ENCODE peak calls at places on chromosome 19, in four cellular contexts. Q, Z, I and Y are unnamed samples.

GRCh38 chr19:6047741-6048231 is 62.5 kb downstream of the RFX2 start:
- DNase-seq in Q (peak), Z (peak), I (no peak), Y (peak)

GRCh38 chr19:57363734-57364181 is 407 bp downstream of the TRAPPC2B start:
- DNase-seq in Q (no peak), Z (no peak), I (peak), Y (peak)

GRCh38 chr19:35618857-35619256 is 6.3 kb downstream of the HAUS5 start:
- DNase-seq in Q (peak), Z (no peak), I (no peak), Y (no peak)

GRCh38 chr19:11766597-11767591 is at the start of gene ZNF441:
- DNase-seq in Q (peak), Z (peak), I (no peak), Y (no peak)

GRCh38 chr19:7258840-7259395 is 35.3 kb downstream of the INSR start:
- DNase-seq in Q (no peak), Z (no peak), I (no peak), Y (no peak)

GRCh38 chr19:39370735-39371134 is 20.2 kb downstream of the PAF1 start:
- DNase-seq in Q (no peak), Z (no peak), I (no peak), Y (no peak)

GRCh38 chr19:1503089-1503924 is 9.5 kb downstream of the ADAMTSL5 start:
- DNase-seq in Q (peak), Z (peak), I (peak), Y (peak)

GRCh38 chr19:45528744-45529453 is 21.6 kb downstream of the VASP start:
- DNase-seq in Q (peak), Z (peak), I (no peak), Y (peak)

GRCh38 chr19:58118979-58119733 is 21.1 kb upstream of the ZSCAN18 start:
- DNase-seq in Q (no peak), Z (no peak), I (no peak), Y (no peak)

DNA sequence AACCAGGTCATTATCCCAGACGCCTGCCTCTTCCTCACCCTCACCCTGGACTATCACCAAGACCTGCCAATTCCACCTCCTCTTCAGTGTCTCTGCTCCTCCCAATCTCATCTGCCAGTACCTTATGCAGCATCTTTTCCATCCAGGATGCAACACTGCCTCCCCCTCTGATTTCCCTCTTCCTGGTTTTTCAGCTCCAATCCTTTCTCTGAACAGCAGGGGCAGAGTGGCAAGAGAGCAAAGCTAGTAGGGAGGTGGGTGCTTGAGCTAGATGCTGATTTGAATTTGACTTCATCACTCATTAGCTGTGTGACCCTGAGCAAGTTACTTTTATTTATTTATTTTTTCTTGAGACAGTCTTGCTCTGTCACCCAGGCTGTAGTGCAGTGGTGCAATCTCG is 25.6 kb upstream of the CABP5 start:
- DNase-seq in Q (peak), Z (no peak), I (peak), Y (peak)
- TF ChIP-seq CTCF in Q (no peak), Z (no peak), I (no peak), Y (no peak)

GRCh38 chr19:3546119-3546518 is 7.1 kb downstream of the TEKTIP1 start:
- DNase-seq in Q (no peak), Z (no peak), I (no peak), Y (no peak)

GRCh38 chr19:3548594-3548993 is 8.8 kb downstream of the MFSD12 start:
- DNase-seq in Q (no peak), Z (no peak), I (no peak), Y (no peak)

GRCh38 chr19:3547301-3547731 is 8.3 kb downstream of the TEKTIP1 start:
- DNase-seq in Q (peak), Z (no peak), I (no peak), Y (no peak)

GRCh38 chr19:3549816-3550215 is 7.6 kb downstream of the MFSD12 start:
- DNase-seq in Q (no peak), Z (no peak), I (no peak), Y (no peak)

GRCh38 chr19:3547767-3548282 is 8.9 kb downstream of the TEKTIP1 start:
- DNase-seq in Q (no peak), Z (no peak), I (no peak), Y (no peak)
- TF ChIP-seq CTCF in Q (no peak), Z (no peak), I (no peak), Y (no peak)

DNA sequence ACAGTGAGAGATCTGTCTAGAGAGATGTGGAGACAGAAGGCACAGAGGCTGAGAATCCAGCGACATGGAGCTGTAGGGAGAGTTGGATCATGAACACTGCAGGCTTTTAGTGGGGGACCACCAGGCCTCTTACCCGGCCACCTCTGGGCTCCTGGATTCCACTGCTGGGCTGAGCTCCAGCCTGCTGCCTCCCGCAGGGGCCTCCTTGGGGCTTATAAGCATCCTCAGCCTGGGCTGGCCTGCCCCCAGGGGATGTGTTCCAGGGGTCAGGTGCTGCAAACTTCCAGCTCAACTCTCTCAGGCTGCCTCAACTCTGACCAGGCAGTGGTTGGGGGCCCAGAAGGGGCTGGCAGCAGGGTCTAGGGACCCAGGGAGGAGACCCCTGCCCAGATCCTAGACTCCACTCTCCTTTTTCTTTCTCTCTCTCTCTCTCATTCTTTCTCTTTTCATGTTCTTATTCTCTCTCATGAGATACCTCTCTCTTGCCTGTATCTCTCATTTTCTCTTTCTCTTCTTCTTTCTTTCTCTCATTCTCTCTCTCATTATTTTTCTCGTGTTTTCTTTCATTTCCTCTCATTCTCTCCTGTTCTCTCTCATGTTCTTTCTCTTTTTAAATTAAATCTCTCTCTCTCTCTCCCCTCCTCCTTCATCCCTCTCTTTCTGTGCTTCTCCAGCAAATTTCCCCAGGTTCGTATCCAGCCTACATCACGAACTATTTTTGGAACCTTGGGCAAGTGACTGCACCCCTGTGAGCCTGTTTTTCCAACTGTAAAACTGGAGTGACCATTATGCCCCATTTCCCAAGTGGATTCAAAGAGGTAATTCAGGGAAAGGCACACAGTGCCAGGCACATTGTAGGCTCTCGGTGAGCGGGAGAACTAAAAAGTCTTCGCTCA is at the start of gene KLK4:
- DNase-seq in Q (no peak), Z (no peak), I (no peak), Y (no peak)
- TF ChIP-seq CTCF in Q (no peak), Z (no peak), I (no peak), Y (no peak)

GRCh38 chr19:19643158-19644053 is at the start of gene GMIP:
- DNase-seq in Q (peak), Z (peak), I (peak), Y (peak)
- TF ChIP-seq CTCF in Q (peak), Z (peak), I (peak), Y (peak)

DNA sequence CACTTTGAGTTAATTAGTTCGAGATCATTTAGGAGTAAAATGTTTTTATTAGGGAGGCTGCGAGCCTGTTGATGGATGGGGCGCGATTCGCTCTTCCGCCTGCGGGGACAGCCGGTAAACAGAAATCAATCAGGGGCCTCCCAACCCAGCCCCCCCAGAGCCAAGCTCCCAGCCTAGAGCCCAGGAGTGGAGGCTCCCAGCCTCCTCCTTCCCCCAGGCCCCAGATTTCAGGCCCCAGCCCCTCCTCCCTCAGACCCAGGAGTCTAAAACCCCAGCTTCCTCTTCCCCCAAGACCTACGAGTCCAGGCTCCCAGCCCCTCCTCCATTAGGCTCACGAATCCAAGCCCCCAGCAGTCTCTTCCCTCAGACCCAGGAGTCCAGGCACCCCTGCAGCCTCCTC is 9.7 kb upstream of the ERFL start:
- DNase-seq in Q (no peak), Z (no peak), I (no peak), Y (no peak)
- TF ChIP-seq CTCF in Q (no peak), Z (no peak), I (no peak), Y (peak)

GRCh38 chr19:46806651-46807050 is 18.3 kb upstream of the SLC1A5 start:
- DNase-seq in Q (no peak), Z (no peak), I (no peak), Y (no peak)
- TF ChIP-seq CTCF in Q (no peak), Z (no peak), I (no peak), Y (no peak)

DNA sequence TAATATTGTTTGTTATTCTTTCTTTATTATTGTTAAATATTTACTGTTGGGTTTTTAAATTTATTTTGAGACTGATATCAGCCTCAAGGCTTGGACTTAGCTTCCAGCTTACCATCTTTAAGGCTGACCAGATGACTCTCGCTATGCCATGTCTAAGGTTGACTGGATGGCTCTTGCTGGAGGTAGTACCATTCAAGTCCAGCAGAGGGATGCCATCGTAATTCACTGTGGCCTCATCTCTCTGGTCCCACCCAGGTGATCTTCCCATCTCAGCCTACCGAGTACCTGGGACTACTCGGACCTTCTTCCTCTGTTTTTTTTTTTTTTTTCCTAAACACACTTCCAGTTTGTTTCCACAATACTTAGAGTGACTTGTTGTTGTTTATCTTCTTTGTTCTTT is 41.7 kb upstream of the ZNF91 start:
- DNase-seq in Q (peak), Z (no peak), I (peak), Y (no peak)
- TF ChIP-seq CTCF in Q (peak), Z (peak), I (no peak), Y (no peak)

GRCh38 chr19:18232540-18233223 is 6.4 kb upstream of the PDE4C start:
- DNase-seq in Q (peak), Z (peak), I (no peak), Y (peak)
- TF ChIP-seq CTCF in Q (no peak), Z (no peak), I (no peak), Y (peak)

GRCh38 chr19:53809518-53810186 is 14.5 kb downstream of the NLRP12 start:
- DNase-seq in Q (peak), Z (no peak), I (no peak), Y (peak)
- TF ChIP-seq CTCF in Q (peak), Z (peak), I (peak), Y (peak)